ENCODE peak calls at places on chromosome 9, in four cellular contexts. T is spleen, D is skeletal muscle cell, R is HL-60. V is an unnamed sample.

GRCh38 chr9:13939129-13939528 is 374.8 kb downstream of the NFIB start:
- DNase-seq in T (no peak), D (peak; percentile 72), R (no peak), V (no peak)

GRCh38 chr9:68705636-68706578 is 867 bp downstream of the PIP5K1B start:
- DNase-seq in T (peak; percentile 85), D (no peak), R (peak; percentile 72), V (no peak)

GRCh38 chr9:16031971-16032370 is 479.1 kb downstream of the CCDC171 start:
- DNase-seq in T (no peak), D (no peak), R (no peak), V (no peak)

GRCh38 chr9:84271004-84271886 is 69.3 kb downstream of the SLC28A3 start:
- DNase-seq in T (peak; percentile 92), D (peak; percentile 73), R (peak; percentile 15), V (peak; percentile 66)

GRCh38 chr9:27292646-27293045 is 4.3 kb downstream of the EQTN start:
- DNase-seq in T (no peak), D (peak; percentile 32), R (no peak), V (no peak)

GRCh38 chr9:129280236-129281231 is 102.5 kb upstream of the IER5L start:
- DNase-seq in T (peak; percentile 59), D (no peak), R (no peak), V (peak; percentile 56)

GRCh38 chr9:124778575-124779367 is 1.8 kb downstream of the OLFML2A start:
- DNase-seq in T (peak; percentile 24), D (no peak), R (no peak), V (peak; percentile 31)

GRCh38 chr9:561430-561829 is 280.1 kb upstream of the DMRT1 start:
- DNase-seq in T (no peak), D (no peak), R (no peak), V (no peak)

GRCh38 chr9:90607701-90608122 is 34.9 kb downstream of the DIRAS2 start:
- DNase-seq in T (no peak), D (no peak), R (no peak), V (no peak)

GRCh38 chr9:137880160-137880975 is 2.8 kb downstream of the CACNA1B start:
- DNase-seq in T (no peak), D (no peak), R (no peak), V (no peak)

GRCh38 chr9:1916676-1917075 is 98.5 kb upstream of the SMARCA2 start:
- DNase-seq in T (no peak), D (no peak), R (no peak), V (no peak)

GRCh38 chr9:119283118-119283794 is 86.0 kb downstream of the BRINP1 start:
- DNase-seq in T (no peak), D (no peak), R (no peak), V (no peak)

DNA sequence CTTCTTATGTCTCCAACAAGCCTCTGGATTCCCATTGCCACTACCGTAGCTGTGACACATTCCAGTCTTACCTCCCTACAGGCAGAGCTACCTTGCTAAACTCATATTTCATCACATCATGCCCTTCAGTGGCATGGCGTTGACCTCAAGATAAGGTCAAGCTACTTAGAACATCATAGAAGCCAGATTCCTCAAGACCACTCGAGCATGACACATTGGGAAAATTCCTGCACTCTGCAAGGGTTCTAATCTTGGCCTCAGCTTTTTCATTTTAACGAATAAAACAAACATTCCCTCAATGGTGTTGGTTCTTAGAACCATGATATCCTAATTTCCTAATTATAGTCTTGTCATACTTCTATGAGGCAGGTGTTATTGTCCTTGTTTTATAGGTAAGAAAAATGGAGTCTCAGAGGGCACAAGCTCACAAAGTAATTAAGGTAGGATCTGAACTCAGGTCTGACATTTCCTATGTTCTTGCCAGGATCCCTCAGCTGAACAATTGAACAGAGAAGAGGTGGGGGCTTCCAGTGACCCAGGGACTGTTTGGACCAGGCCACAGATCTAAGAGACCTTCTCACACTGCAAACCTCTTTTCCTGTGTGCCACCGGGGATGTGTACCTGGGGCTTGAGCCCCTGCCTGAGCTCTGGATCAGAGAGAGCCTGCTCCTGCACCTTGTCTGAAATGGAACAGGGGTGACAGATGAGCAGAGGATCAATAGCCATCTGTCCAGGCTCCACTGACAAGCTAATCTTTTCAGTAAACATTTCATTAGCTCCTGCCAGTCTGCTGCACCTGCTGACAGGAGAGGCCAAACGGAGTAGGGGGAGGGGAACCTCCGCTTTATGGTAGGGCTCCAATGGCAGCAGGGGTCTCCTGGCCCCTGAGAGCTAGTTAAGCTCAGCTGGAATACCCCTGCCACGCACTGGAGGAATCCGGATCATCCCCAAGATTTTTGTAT is 49.3 kb downstream of the ALG2 start:
- DNase-seq in T (no peak), D (no peak), R (no peak), V (no peak)
- H3K4me3 ChIP-seq in T (no peak overlapping the region), D (no peak overlapping the region), R (no peak overlapping the region), V (no peak overlapping the region)

GRCh38 chr9:20621553-20622329 is 558 bp downstream of the MLLT3 start:
- DNase-seq in T (peak; percentile 91), D (peak; percentile 30), R (peak; percentile 47), V (peak; percentile 86)

GRCh38 chr9:20620658-20621552 is 1.4 kb downstream of the MLLT3 start:
- DNase-seq in T (peak; percentile 86), D (no peak), R (peak; percentile 7), V (peak; percentile 73)

GRCh38 chr9:20618361-20618799 is 3.9 kb downstream of the MLLT3 start:
- DNase-seq in T (no peak), D (peak; percentile 71), R (no peak), V (no peak)

GRCh38 chr9:20616808-20617207 is 5.5 kb downstream of the MLLT3 start:
- DNase-seq in T (no peak), D (no peak), R (no peak), V (no peak)

GRCh38 chr9:20619492-20619860 is 2.8 kb downstream of the MLLT3 start:
- DNase-seq in T (no peak), D (no peak), R (no peak), V (no peak)
- H3K4me3 ChIP-seq in T (no peak overlapping the region), D (peak overlapping the region; percentile 91), R (no peak overlapping the region), V (peak overlapping the region; percentile 86)

DNA sequence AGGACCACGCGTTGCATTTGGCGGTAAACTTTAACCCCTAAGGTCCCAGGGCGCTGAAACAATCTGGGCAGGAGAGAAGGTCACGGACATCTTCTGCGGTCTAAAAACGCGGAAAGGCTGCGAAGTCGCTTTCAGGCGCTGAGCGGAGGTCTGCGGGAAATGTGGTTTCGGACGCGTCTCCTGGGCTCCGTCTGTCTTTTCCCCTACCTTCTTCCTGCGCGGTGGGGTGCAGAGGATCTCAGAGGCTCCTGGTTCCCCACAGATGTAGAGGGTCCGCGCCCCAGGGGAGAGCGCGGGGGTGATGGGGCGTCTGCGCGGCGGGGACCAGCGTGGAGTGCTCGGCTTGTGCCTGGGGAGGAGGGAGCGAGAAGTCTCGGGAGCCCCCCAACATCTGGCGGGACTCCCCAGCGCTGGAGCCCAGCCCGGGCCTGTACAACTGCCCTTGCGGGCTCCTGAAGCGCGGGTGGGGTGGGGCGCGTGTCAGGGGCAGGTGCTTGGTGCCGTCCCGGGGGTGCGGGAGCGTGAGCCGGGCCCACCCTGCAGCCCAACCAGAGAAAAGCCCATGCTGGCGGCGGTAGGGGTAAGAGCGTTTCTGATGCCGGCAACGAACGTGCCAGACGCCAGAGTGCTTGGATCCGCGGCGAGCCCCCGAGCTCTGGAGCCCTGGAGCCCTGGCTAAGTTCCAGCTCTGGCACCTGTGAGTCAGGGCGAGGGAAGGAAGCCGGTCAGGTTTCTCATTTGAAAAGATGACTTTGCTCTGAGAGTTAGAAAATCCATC is 58.2 kb downstream of the ZNF510 start:
- DNase-seq in T (no peak), D (no peak), R (no peak), V (no peak)
- H3K4me3 ChIP-seq in T (peak overlapping the region; percentile 19), D (no peak overlapping the region), R (no peak overlapping the region), V (no peak overlapping the region)

DNA sequence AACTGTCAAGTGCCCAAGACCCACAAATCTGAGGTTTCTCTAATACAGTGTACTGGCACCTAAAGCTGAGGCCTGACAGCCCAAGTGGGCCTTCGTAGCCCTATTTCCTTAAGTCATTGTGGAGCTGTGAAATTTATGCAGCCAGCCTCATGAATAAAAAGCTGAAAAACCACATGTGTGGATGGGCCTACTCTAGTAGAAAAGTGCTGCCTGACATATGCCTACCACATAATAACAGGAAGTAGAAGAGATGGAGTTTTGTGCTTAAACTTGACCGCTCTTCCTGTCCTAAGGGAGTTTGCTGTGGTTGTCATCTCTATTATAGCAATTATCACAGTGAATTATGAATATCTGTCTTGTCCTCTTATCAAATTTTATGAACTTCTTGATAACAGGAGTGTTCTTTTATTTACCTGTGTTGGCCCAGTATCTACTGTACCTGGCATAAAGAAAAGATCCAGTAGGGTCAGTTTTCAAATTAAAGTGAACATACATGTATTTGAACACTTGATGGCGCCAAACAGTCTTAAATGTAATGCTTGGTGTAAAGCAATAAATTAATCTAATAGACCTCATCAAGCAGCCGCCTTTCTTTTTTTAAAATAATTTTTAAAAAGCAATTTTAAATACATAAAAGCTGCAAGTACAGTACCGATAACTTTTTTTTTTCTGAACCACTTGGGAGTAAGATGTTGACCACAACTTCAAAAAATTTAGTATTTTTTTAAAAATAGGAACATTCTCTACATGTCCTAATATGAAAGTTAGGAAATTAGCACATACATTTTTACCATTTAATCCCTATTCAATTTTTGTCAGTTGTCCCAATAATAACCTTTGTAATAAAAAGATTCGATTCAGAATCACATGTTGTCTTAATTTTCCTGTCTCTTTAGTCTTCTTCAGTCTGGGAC is 51.0 kb downstream of the FKTN start:
- DNase-seq in T (no peak), D (peak; percentile 4), R (peak; percentile 13), V (no peak)
- H3K4me3 ChIP-seq in T (no peak overlapping the region), D (no peak overlapping the region), R (no peak overlapping the region), V (no peak overlapping the region)

DNA sequence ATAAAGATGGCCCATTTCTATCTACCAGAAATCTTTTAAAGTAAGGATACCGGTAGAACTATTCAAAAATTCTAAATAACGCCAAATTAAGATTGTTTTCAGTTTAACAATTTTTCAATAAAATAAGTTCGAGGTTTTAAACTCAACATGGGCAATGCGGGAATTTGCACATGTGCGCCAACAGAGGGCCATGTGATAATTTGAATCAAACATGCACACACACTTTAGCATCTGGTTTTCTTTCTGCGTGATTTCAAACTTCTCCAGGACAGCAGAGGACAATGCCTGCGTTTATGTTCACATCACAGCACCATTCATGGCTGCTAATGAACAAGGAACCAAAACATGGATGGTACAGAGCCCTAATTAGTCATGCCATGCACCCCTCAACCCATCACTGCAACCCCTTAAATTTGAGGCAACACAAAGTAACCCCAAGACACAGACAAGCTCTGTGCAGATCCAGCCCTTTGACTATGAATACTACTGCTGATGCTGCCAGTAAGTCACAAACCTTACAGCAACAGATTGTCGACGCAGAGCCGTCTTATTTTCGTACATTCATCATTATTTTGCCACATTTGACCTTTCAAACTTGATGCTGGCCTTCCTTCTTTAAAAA is 2.8 kb downstream of the SHC3 start:
- DNase-seq in T (no peak), D (no peak), R (no peak), V (no peak)
- H3K4me3 ChIP-seq in T (no peak overlapping the region), D (no peak overlapping the region), R (no peak overlapping the region), V (peak overlapping the region; percentile 56)

GRCh38 chr9:6230037-6230778 is 14.6 kb downstream of the IL33 start:
- DNase-seq in T (no peak), D (no peak), R (no peak), V (no peak)
- H3K4me3 ChIP-seq in T (no peak overlapping the region), D (no peak overlapping the region), R (no peak overlapping the region), V (no peak overlapping the region)

GRCh38 chr9:121816449-121816817 is 165.0 kb downstream of the DAB2IP start:
- DNase-seq in T (no peak), D (no peak), R (no peak), V (no peak)
- H3K4me3 ChIP-seq in T (no peak overlapping the region), D (no peak overlapping the region), R (no peak overlapping the region), V (no peak overlapping the region)

GRCh38 chr9:128128836-128129590 is 1.5 kb upstream of the PTGES2 start:
- DNase-seq in T (peak; percentile 86), D (no peak), R (no peak), V (no peak)
- H3K4me3 ChIP-seq in T (peak overlapping the region; percentile 96), D (peak overlapping the region; percentile 73), R (peak overlapping the region; percentile 93), V (peak overlapping the region; percentile 88)